ENCODE peak calls at places on chromosomes 2 and 18, in seven cellular contexts. E, N, U, B, K, F and J are unnamed samples. For H3K4me1, the result is how much of the 10 kb centered on the place peaks cover.

GRCh38 chr2:216536725-216537124 is 38.1 kb downstream of the RPL37A start:
- DNase-seq in N (no peak), K (no peak), E (peak), U (peak), F (no peak), B (no peak), J (no peak)

GRCh38 chr18:45617284-45617683 is 2.0 kb downstream of the SLC14A2 start:
- DNase-seq in E (peak), N (no peak), F (peak), K (no peak), U (peak), B (peak), J (no peak)

GRCh38 chr2:74373189-74373588 is 6.9 kb downstream of the DCTN1 start:
- DNase-seq in F (no peak), B (no peak), U (peak), E (no peak), K (peak), N (no peak), J (no peak)

GRCh38 chr2:9594361-9595063 is 36.3 kb downstream of the YWHAQ start:
- DNase-seq in K (no peak), N (no peak), E (no peak), U (peak), B (peak), F (peak), J (no peak)

GRCh38 chr2:136727973-136728699 is 37.2 kb upstream of the THSD7B start:
- DNase-seq in F (no peak), U (no peak), E (no peak), B (no peak), K (no peak), N (no peak), J (no peak)

GRCh38 chr2:20356042-20356441 is 5.4 kb upstream of the PUM2 start:
- DNase-seq in F (peak), E (no peak), K (no peak), B (peak), N (no peak), U (peak), J (no peak)

GRCh38 chr2:105518897-105519296 is 120.0 kb upstream of the FHL2 start:
- DNase-seq in U (no peak), E (no peak), N (no peak), F (no peak), B (no peak), K (no peak), J (no peak)

GRCh38 chr2:157444643-157445040 is 753 bp upstream of the CYTIP start:
- DNase-seq in K (no peak), F (no peak), E (no peak), B (no peak), U (no peak), N (peak), J (peak)

GRCh38 chr2:120949027-120949956 is 213.6 kb downstream of the GLI2 start:
- DNase-seq in K (no peak), U (peak), F (no peak), E (peak), N (peak), B (no peak), J (no peak)

GRCh38 chr2:138752231-138752956 is 27.8 kb downstream of the NXPH2 start:
- DNase-seq in F (peak), U (peak), N (no peak), B (peak), K (no peak), E (no peak), J (no peak)

GRCh38 chr18:13649397-13650252 is 76.7 kb downstream of the FAM210A start:
- DNase-seq in E (no peak), K (no peak), N (no peak), U (no peak), F (no peak), B (no peak), J (no peak)

GRCh38 chr2:168890006-168890782 is at the start of gene SPC25:
- DNase-seq in B (peak), F (peak), U (peak), K (peak), E (peak), N (peak), J (peak)

GRCh38 chr2:22952671-22953070 is 432.3 kb upstream of the KLHL29 start:
- DNase-seq in K (no peak), U (no peak), F (no peak), E (no peak), N (no peak), B (no peak), J (no peak)

GRCh38 chr2:85327757-85328617 is at the start of gene TGOLN2:
- DNase-seq in K (peak), U (peak), F (peak), B (peak), N (peak), E (peak), J (peak)

GRCh38 chr2:160377204-160377995 is 116.2 kb downstream of the RBMS1 start:
- DNase-seq in N (peak), K (no peak), E (no peak), B (no peak), U (peak), F (peak), J (no peak)

GRCh38 chr18:33040213-33040612 is 267.4 kb upstream of the KLHL14 start:
- DNase-seq in B (no peak), U (no peak), E (no peak), K (no peak), N (no peak), F (no peak), J (no peak)

GRCh38 chr2:136134126-136134525 is 16.2 kb upstream of the CXCR4 start:
- DNase-seq in F (no peak), N (peak), U (no peak), K (no peak), B (no peak), E (no peak), J (peak)

GRCh38 chr2:18546586-18546985 is 13.9 kb downstream of the RDH14 start:
- DNase-seq in U (no peak), B (no peak), E (no peak), F (no peak), K (no peak), N (peak), J (peak)

GRCh38 chr18:21134895-21135294 is 23.3 kb upstream of the ROCK1 start:
- DNase-seq in K (no peak), N (peak), E (peak), U (peak), B (peak), F (peak), J (peak)

GRCh38 chr2:21837561-21837960 is 713.8 kb downstream of the TDRD15 start:
- DNase-seq in U (peak), N (no peak), B (no peak), K (no peak), F (no peak), E (no peak), J (no peak)

GRCh38 chr2:11757101-11757500 is 10.7 kb downstream of the LPIN1 start:
- DNase-seq in B (no peak), N (no peak), E (no peak), K (no peak), U (no peak), F (no peak), J (peak)

GRCh38 chr2:191521608-191522208 is 156.2 kb upstream of the NABP1 start:
- DNase-seq in B (peak), F (peak), U (peak), N (peak), E (peak), K (no peak), J (peak)

GRCh38 chr2:151826737-151827157 is 1.5 kb downstream of the ARL5A start:
- DNase-seq in E (peak), U (peak), N (peak), B (no peak), F (peak), K (no peak), J (peak)

GRCh38 chr2:113796592-113797180 is 40.2 kb upstream of the SLC35F5 start:
- DNase-seq in B (no peak), F (no peak), E (no peak), K (no peak), U (no peak), N (no peak), J (no peak)

GRCh38 chr2:20928617-20929016 is 105.7 kb upstream of the LDAH start:
- DNase-seq in U (no peak), K (no peak), N (no peak), B (no peak), F (no peak), E (no peak), J (no peak)

GRCh38 chr2:203533696-203534471 is 1.2 kb downstream of the RAPH1 start:
- DNase-seq in B (peak), E (peak), K (peak), F (peak), N (peak), U (peak), J (peak)

GRCh38 chr2:19902272-19902730 is 518 bp upstream of the TTC32 start:
- DNase-seq in F (no peak), N (no peak), E (peak), B (no peak), K (no peak), U (no peak), J (no peak)

GRCh38 chr2:65403529-65403915 is 28.9 kb downstream of the SPRED2 start:
- DNase-seq in K (no peak), E (no peak), N (no peak), F (no peak), B (no peak), U (no peak), J (no peak)

GRCh38 chr2:69099541-69099940 is 86.6 kb downstream of the ANTXR1 start:
- DNase-seq in B (peak), N (no peak), E (no peak), U (no peak), F (peak), K (no peak), J (no peak)

GRCh38 chr2:231104115-231104713 is 20.6 kb downstream of the HTR2B start:
- DNase-seq in N (peak), F (peak), E (peak), U (peak), B (peak), K (peak), J (peak)

GRCh38 chr2:145287686-145288085 is 767.8 kb upstream of the ZEB2 start:
- DNase-seq in N (no peak), U (no peak), K (no peak), B (no peak), F (no peak), E (no peak), J (no peak)

GRCh38 chr2:101735166-101735533 is 37.6 kb downstream of the MAP4K4 start:
- DNase-seq in N (no peak), K (no peak), U (no peak), E (no peak), F (no peak), B (no peak), J (no peak)
- H3K4me1 ChIP-seq in N (half or more), K (under half), U (under half), E (under half), F (under half), B (half or more), J (half or more)

GRCh38 chr2:15507061-15507460 is 54.1 kb downstream of the NBAS start:
- DNase-seq in B (no peak), N (no peak), F (no peak), U (no peak), K (no peak), E (no peak), J (no peak)
- H3K27ac ChIP-seq in B (no peak), N (no peak), F (no peak), U (no peak), K (no peak), E (peak), J (no peak)

DNA sequence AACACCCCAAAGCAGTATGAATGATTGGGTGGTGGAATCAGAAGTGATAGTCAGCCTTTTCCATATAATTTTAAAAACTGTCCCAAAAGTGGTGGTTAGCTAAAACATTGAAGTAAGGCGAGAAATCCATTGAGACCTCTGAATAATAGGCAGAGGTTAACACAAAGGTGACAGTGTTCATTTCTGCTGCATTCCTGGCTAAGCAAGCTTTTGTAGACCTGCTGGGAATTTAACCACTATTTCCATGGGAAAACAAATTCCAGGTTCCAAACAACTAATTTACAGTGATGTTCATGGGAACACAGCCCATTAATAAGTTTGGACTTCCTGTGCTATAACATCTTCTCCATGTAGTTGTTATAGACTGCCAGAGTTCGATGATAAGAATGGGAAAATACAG is 6.3 kb upstream of the INO80D start:
- DNase-seq in B (no peak), N (no peak), U (no peak), E (no peak), K (peak), F (no peak), J (no peak)
- H3K4me1 ChIP-seq in B (under half), N (under half), U (under half), E (under half), K (under half), F (under half), J (under half)

DNA sequence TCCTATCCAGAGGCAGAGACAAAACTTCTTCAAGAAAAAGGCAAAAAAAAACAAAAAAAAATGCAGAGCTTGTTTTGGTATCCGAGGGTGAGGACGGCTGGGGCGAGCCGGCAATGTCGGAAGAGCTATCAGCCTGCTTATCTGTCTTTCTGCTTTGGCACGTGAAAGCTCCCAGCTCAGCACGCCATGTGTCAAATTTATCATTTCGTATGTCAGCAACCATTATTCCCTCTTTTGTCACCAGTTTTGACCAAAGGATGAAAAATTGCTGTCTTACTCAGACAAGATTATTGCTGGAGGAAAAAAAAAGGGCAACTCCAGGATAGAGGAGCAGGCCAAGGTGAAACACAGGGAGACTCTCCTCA is 532.1 kb upstream of the POU3F3 start:
- DNase-seq in K (no peak), U (no peak), B (no peak), F (no peak), N (no peak), E (no peak), J (no peak)
- H3K27ac ChIP-seq in K (no peak), U (no peak), B (no peak), F (no peak), N (no peak), E (no peak), J (no peak)

DNA sequence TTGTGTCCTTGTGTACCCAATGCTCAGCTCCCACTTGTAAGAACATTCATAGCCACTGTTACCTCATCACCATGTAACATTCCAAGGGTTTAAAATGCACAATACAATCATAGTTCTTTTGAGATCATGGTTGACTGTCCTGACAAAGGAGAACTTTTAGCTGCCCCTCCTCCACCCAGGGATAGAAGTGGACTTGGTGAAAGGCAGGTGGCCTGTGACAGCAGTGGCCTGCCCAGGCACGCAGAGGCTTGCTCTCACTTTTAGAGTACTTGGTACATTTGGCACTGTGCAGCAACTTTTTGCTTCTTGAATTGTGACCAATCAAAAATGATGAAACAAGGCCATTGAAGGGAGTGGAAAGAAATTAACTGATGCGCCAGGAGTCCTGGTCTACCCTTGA is 108.7 kb downstream of the ANKRD44 start:
- DNase-seq in U (no peak), N (no peak), B (peak), E (no peak), F (no peak), K (no peak), J (no peak)
- H3K4me1 ChIP-seq in U (under half), N (half or more), B (under half), E (under half), F (under half), K (under half), J (half or more)

GRCh38 chr2:100878000-100878786 is 58.3 kb downstream of the NPAS2 start:
- DNase-seq in N (no peak), K (no peak), U (peak), B (no peak), E (no peak), F (no peak), J (no peak)

GRCh38 chr2:100875516-100876230 is 55.7 kb downstream of the NPAS2 start:
- DNase-seq in F (peak), K (peak), B (no peak), E (no peak), N (no peak), U (no peak), J (no peak)

GRCh38 chr2:100877555-100877954 is 57.6 kb downstream of the NPAS2 start:
- DNase-seq in B (peak), N (no peak), F (peak), K (no peak), U (peak), E (no peak), J (no peak)

GRCh38 chr2:100879296-100879695 is 59.4 kb downstream of the NPAS2 start:
- DNase-seq in N (no peak), B (no peak), E (no peak), F (no peak), K (no peak), U (no peak), J (no peak)

GRCh38 chr2:100876231-100876860 is 56.4 kb downstream of the NPAS2 start:
- DNase-seq in U (no peak), N (no peak), E (no peak), F (peak), B (no peak), K (no peak), J (no peak)
- H3K27ac ChIP-seq in U (no peak), N (no peak), E (no peak), F (no peak), B (no peak), K (no peak), J (no peak)